ENCODE peak calls at places on chromosomes 4 and X, in nine cellular contexts. A is HFFc6; K is GM12865; X is IMR-90; G is EL; Y is ELR; S is substantia nigra; D is activated naive CD8-positive, alpha-beta T cell treated with anti-CD3 and anti-CD28 coated beads, Interleukin-2, amount 50 U/mL, for 24 hours; R is nephron progenitor cell. J is an unnamed sample.
A peak's percentile ranks its signal among the peaks of the same experiment; 100 is the strongest.

GRCh38 chr4:74218201-74218600 is 60.3 kb downstream of the MTHFD2L start:
- DNase-seq in A (no peak), K (no peak), X (no peak), G (peak; percentile 26), Y (peak; percentile 28), S (no peak), D (no peak), R (no peak), J (no peak)

GRCh38 chr4:100016191-100016590 is 66.1 kb upstream of the H2AZ1 start:
- DNase-seq in A (peak; percentile 48), K (no peak), X (peak; percentile 90), G (peak; percentile 58), Y (peak; percentile 64), S (no peak), D (no peak), R (no peak), J (no peak)

GRCh38 chr4:22500831-22501714 is 14.8 kb downstream of the ADGRA3 start:
- DNase-seq in A (peak; percentile 74), K (peak; percentile 71), X (peak; percentile 87), G (peak; percentile 67), Y (peak; percentile 88), S (no peak), D (peak; percentile 29), R (no peak), J (no peak)

GRCh38 chrX:69179380-69179911 is 14.2 kb upstream of the PJA1 start:
- DNase-seq in A (no peak), K (no peak), X (peak; percentile 29), G (no peak), Y (no peak), S (peak; percentile 2), D (no peak), R (peak; percentile 39), J (no peak)

GRCh38 chr4:102105983-102106382 is 239.3 kb downstream of the SLC39A8 start:
- DNase-seq in A (no peak), K (no peak), X (no peak), G (no peak), Y (no peak), S (no peak), D (no peak), R (no peak), J (no peak)

GRCh38 chr4:56082809-56083208 is 134.1 kb downstream of the CEP135 start:
- DNase-seq in A (no peak), K (no peak), X (no peak), G (no peak), Y (no peak), S (no peak), D (no peak), R (no peak), J (no peak)

GRCh38 chr4:78040431-78040830 is 16.7 kb upstream of the FRAS1 start:
- DNase-seq in A (no peak), K (no peak), X (no peak), G (no peak), Y (no peak), S (no peak), D (no peak), R (no peak), J (no peak)

GRCh38 chr4:38166768-38167167 is 206.6 kb downstream of the PTTG2 start:
- DNase-seq in A (no peak), K (no peak), X (no peak), G (no peak), Y (no peak), S (no peak), D (no peak), R (no peak), J (no peak)

GRCh38 chrX:23235051-23235450 is 99.6 kb upstream of the PTCHD1 start:
- DNase-seq in A (no peak), K (no peak), X (no peak), G (no peak), Y (no peak), S (no peak), D (no peak), R (no peak), J (no peak)

GRCh38 chr4:109675181-109675580 is 28.1 kb downstream of the CASP6 start:
- DNase-seq in A (no peak), K (peak; percentile 33), X (no peak), G (no peak), Y (no peak), S (no peak), D (no peak), R (no peak), J (no peak)

GRCh38 chr4:70927502-70928139 is 25.5 kb downstream of the MOB1B start:
- DNase-seq in A (no peak), K (peak; percentile 48), X (no peak), G (no peak), Y (no peak), S (no peak), D (peak; percentile 16), R (no peak), J (no peak)

GRCh38 chr4:26074672-26075071 is 160.7 kb downstream of the SMIM20 start:
- DNase-seq in A (no peak), K (peak; percentile 76), X (no peak), G (no peak), Y (no peak), S (peak; percentile 13), D (peak; percentile 71), R (no peak), J (no peak)

GRCh38 chr4:173415885-173416658 is 17.2 kb upstream of the SCRG1 start:
- DNase-seq in A (no peak), K (no peak), X (no peak), G (no peak), Y (no peak), S (peak; percentile 32), D (no peak), R (no peak), J (no peak)

GRCh38 chrX:79366888-79367749 is at the start of gene ITM2A:
- DNase-seq in A (no peak), K (peak; percentile 63), X (no peak), G (no peak), Y (no peak), S (peak; percentile 0), D (peak; percentile 59), R (peak; percentile 49), J (peak; percentile 29)

GRCh38 chr4:9143421-9144080 is 26.7 kb upstream of the FAM90A26 start:
- DNase-seq in A (no peak), K (no peak), X (no peak), G (no peak), Y (no peak), S (no peak), D (no peak), R (no peak), J (no peak)

GRCh38 chrX:70219938-70220764 is 14.3 kb upstream of the AWAT1 start:
- DNase-seq in A (peak; percentile 38), K (no peak), X (peak; percentile 1), G (no peak), Y (no peak), S (no peak), D (no peak), R (no peak), J (no peak)

GRCh38 chr4:83569967-83570366 is 34.1 kb downstream of the GPAT3 start:
- DNase-seq in A (no peak), K (no peak), X (no peak), G (no peak), Y (peak; percentile 85), S (peak; percentile 5), D (no peak), R (no peak), J (no peak)

GRCh38 chr4:79053754-79054153 is 114.5 kb upstream of the PAQR3 start:
- DNase-seq in A (no peak), K (no peak), X (no peak), G (no peak), Y (no peak), S (no peak), D (no peak), R (no peak), J (no peak)

GRCh38 chr4:102569200-102569599 is 68.0 kb downstream of the NFKB1 start:
- DNase-seq in A (no peak), K (no peak), X (peak; percentile 71), G (peak; percentile 44), Y (peak; percentile 21), S (no peak), D (no peak), R (no peak), J (no peak)

GRCh38 chr4:164771088-164771487 is 17.2 kb downstream of the SMIM31 start:
- DNase-seq in A (no peak), K (no peak), X (no peak), G (no peak), Y (no peak), S (no peak), D (no peak), R (no peak), J (no peak)

J was measured in activated B cell treated with CpG ODN at 0.5 μM for 24 hours.